ENCODE peak calls at places on chromosome 20, in eight cellular contexts. One of them, this sample, is unnamed.

GRCh38 chr20:24682496-24683090 is 213.2 kb downstream of the SYNDIG1 start:
- DNase-seq in fibroblast of lung: no peak
- DNase-seq in neural progenitor cell: no peak
- DNase-seq in neuronal stem cell: no peak
- DNase-seq in endothelial cell of umbilical vein: no peak
- DNase-seq in GM23338: no peak
- DNase-seq in GM23248: no peak
- DNase-seq in PC-3: no peak
- DNase-seq in this sample: no peak

GRCh38 chr20:24066075-24066700 is 77.6 kb upstream of the GGTLC1 start:
- DNase-seq in fibroblast of lung: no peak
- DNase-seq in neural progenitor cell: no peak
- DNase-seq in neuronal stem cell: no peak
- DNase-seq in endothelial cell of umbilical vein: no peak
- DNase-seq in GM23338: peak; percentile 3
- DNase-seq in GM23248: no peak
- DNase-seq in PC-3: no peak
- DNase-seq in this sample: no peak

GRCh38 chr20:53409177-53409576 is 184.5 kb downstream of the ZNF217 start:
- DNase-seq in fibroblast of lung: peak; percentile 4
- DNase-seq in neural progenitor cell: no peak
- DNase-seq in neuronal stem cell: no peak
- DNase-seq in endothelial cell of umbilical vein: no peak
- DNase-seq in GM23338: no peak
- DNase-seq in GM23248: peak; percentile 51
- DNase-seq in PC-3: no peak
- DNase-seq in this sample: no peak

GRCh38 chr20:33165416-33166055 is 2.4 kb upstream of the BPIFA2 start:
- DNase-seq in fibroblast of lung: no peak
- DNase-seq in neural progenitor cell: no peak
- DNase-seq in neuronal stem cell: no peak
- DNase-seq in endothelial cell of umbilical vein: no peak
- DNase-seq in GM23338: no peak
- DNase-seq in GM23248: no peak
- DNase-seq in PC-3: no peak
- DNase-seq in this sample: no peak

GRCh38 chr20:43243672-43244269 is 54.1 kb upstream of the PTPRT start:
- DNase-seq in fibroblast of lung: no peak
- DNase-seq in neural progenitor cell: peak; percentile 46
- DNase-seq in neuronal stem cell: no peak
- DNase-seq in endothelial cell of umbilical vein: no peak
- DNase-seq in GM23338: no peak
- DNase-seq in GM23248: peak; percentile 20
- DNase-seq in PC-3: peak; percentile 28
- DNase-seq in this sample: no peak

GRCh38 chr20:42024653-42025052 is 406.5 kb upstream of the CHD6 start:
- DNase-seq in fibroblast of lung: no peak
- DNase-seq in neural progenitor cell: peak; percentile 78
- DNase-seq in neuronal stem cell: peak; percentile 53
- DNase-seq in endothelial cell of umbilical vein: peak; percentile 2
- DNase-seq in GM23338: no peak
- DNase-seq in GM23248: no peak
- DNase-seq in PC-3: no peak
- DNase-seq in this sample: peak; percentile 43

GRCh38 chr20:57458400-57459160 is 66.4 kb downstream of the CTCFL start:
- DNase-seq in fibroblast of lung: peak; percentile 13
- DNase-seq in neural progenitor cell: no peak
- DNase-seq in neuronal stem cell: no peak
- DNase-seq in endothelial cell of umbilical vein: no peak
- DNase-seq in GM23338: no peak
- DNase-seq in GM23248: peak; percentile 57
- DNase-seq in PC-3: no peak
- DNase-seq in this sample: peak; percentile 23

GRCh38 chr20:38806855-38807655 is 1.6 kb downstream of the PPP1R16B start:
- DNase-seq in fibroblast of lung: no peak
- DNase-seq in neural progenitor cell: peak; percentile 50
- DNase-seq in neuronal stem cell: no peak
- DNase-seq in endothelial cell of umbilical vein: peak; percentile 28
- DNase-seq in GM23338: peak; percentile 22
- DNase-seq in GM23248: no peak
- DNase-seq in PC-3: no peak
- DNase-seq in this sample: no peak

GRCh38 chr20:60249436-60249835 is 291.2 kb downstream of the CDH26 start:
- DNase-seq in fibroblast of lung: peak; percentile 97
- DNase-seq in neural progenitor cell: no peak
- DNase-seq in neuronal stem cell: no peak
- DNase-seq in endothelial cell of umbilical vein: no peak
- DNase-seq in GM23338: no peak
- DNase-seq in GM23248: peak; percentile 97
- DNase-seq in PC-3: peak; percentile 71
- DNase-seq in this sample: no peak

GRCh38 chr20:53157443-53158408 is 185.6 kb downstream of the TSHZ2 start:
- DNase-seq in fibroblast of lung: peak; percentile 11
- DNase-seq in neural progenitor cell: peak; percentile 72
- DNase-seq in neuronal stem cell: peak; percentile 20
- DNase-seq in endothelial cell of umbilical vein: peak; percentile 27
- DNase-seq in GM23338: peak; percentile 91
- DNase-seq in GM23248: peak; percentile 41
- DNase-seq in PC-3: peak; percentile 82
- DNase-seq in this sample: peak; percentile 34

GRCh38 chr20:2986466-2986865 is 57.0 kb upstream of the GNRH2 start:
- DNase-seq in fibroblast of lung: no peak
- DNase-seq in neural progenitor cell: no peak
- DNase-seq in neuronal stem cell: no peak
- DNase-seq in endothelial cell of umbilical vein: no peak
- DNase-seq in GM23338: no peak
- DNase-seq in GM23248: peak; percentile 91
- DNase-seq in PC-3: no peak
- DNase-seq in this sample: no peak

GRCh38 chr20:11982958-11983470 is 65.3 kb downstream of the BTBD3 start:
- DNase-seq in fibroblast of lung: no peak
- DNase-seq in neural progenitor cell: no peak
- DNase-seq in neuronal stem cell: no peak
- DNase-seq in endothelial cell of umbilical vein: no peak
- DNase-seq in GM23338: no peak
- DNase-seq in GM23248: no peak
- DNase-seq in PC-3: no peak
- DNase-seq in this sample: no peak

GRCh38 chr20:32903666-32904175 is 45.0 kb downstream of the EFCAB8 start:
- DNase-seq in fibroblast of lung: no peak
- DNase-seq in neural progenitor cell: no peak
- DNase-seq in neuronal stem cell: no peak
- DNase-seq in endothelial cell of umbilical vein: no peak
- DNase-seq in GM23338: no peak
- DNase-seq in GM23248: no peak
- DNase-seq in PC-3: no peak
- DNase-seq in this sample: no peak

GRCh38 chr20:47370850-47371782 is 14.6 kb upstream of the ZMYND8 start:
- DNase-seq in fibroblast of lung: peak; percentile 47
- DNase-seq in neural progenitor cell: peak; percentile 63
- DNase-seq in neuronal stem cell: no peak
- DNase-seq in endothelial cell of umbilical vein: no peak
- DNase-seq in GM23338: peak; percentile 81
- DNase-seq in GM23248: no peak
- DNase-seq in PC-3: peak; percentile 26
- DNase-seq in this sample: no peak

GRCh38 chr20:47748069-47748468 is 37.2 kb downstream of the SULF2 start:
- DNase-seq in fibroblast of lung: no peak
- DNase-seq in neural progenitor cell: no peak
- DNase-seq in neuronal stem cell: no peak
- DNase-seq in endothelial cell of umbilical vein: no peak
- DNase-seq in GM23338: no peak
- DNase-seq in GM23248: no peak
- DNase-seq in PC-3: no peak
- DNase-seq in this sample: no peak

GRCh38 chr20:29878281-29878741 is 1379.2 kb upstream of the DEFB115 start:
- DNase-seq in fibroblast of lung: no peak
- DNase-seq in neural progenitor cell: peak; percentile 24
- DNase-seq in neuronal stem cell: no peak
- DNase-seq in endothelial cell of umbilical vein: no peak
- DNase-seq in GM23338: peak; percentile 24
- DNase-seq in GM23248: peak; percentile 49
- DNase-seq in PC-3: peak; percentile 19
- DNase-seq in this sample: no peak

GRCh38 chr20:39822667-39823066 is 860.5 kb downstream of the DHX35 start:
- DNase-seq in fibroblast of lung: peak; percentile 84
- DNase-seq in neural progenitor cell: no peak
- DNase-seq in neuronal stem cell: no peak
- DNase-seq in endothelial cell of umbilical vein: peak; percentile 70
- DNase-seq in GM23338: no peak
- DNase-seq in GM23248: peak; percentile 80
- DNase-seq in PC-3: no peak
- DNase-seq in this sample: no peak

GRCh38 chr20:10812738-10813327 is 139.0 kb upstream of the JAG1 start:
- DNase-seq in fibroblast of lung: no peak
- DNase-seq in neural progenitor cell: no peak
- DNase-seq in neuronal stem cell: no peak
- DNase-seq in endothelial cell of umbilical vein: no peak
- DNase-seq in GM23338: no peak
- DNase-seq in GM23248: no peak
- DNase-seq in PC-3: no peak
- DNase-seq in this sample: peak; percentile 28

DNA sequence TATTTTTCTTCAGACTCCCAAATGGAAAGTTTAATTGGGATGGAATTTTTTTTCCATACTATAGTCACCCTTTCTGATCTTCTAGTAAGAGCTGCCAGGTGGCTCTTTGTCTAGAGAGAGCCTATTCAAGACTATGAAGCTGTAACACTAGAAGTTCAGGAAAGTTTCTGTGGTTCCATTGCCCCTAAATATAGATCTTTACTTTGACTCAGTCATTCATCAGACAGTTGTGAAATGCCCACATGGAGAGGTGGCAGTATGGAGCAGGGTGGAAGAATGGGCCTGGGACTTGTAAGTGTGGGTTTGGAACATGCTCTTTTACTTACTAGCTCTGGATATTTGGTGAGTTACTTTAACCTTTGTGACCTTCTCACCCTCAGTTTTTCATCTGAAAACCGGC is 87.8 kb downstream of the CTNNBL1 start:
- DNase-seq in fibroblast of lung: peak; percentile 4
- DNase-seq in neural progenitor cell: no peak
- DNase-seq in neuronal stem cell: no peak
- DNase-seq in endothelial cell of umbilical vein: no peak
- DNase-seq in GM23338: peak; percentile 4
- DNase-seq in GM23248: peak; percentile 29
- DNase-seq in PC-3: peak; percentile 42
- DNase-seq in this sample: no peak
- H3K27ac ChIP-seq in fibroblast of lung: no peak overlapping the region
- H3K27ac ChIP-seq in neural progenitor cell: peak overlapping the region; percentile 41
- H3K27ac ChIP-seq in neuronal stem cell: no peak overlapping the region
- H3K27ac ChIP-seq in endothelial cell of umbilical vein: no peak overlapping the region
- H3K27ac ChIP-seq in GM23338: no peak overlapping the region
- H3K27ac ChIP-seq in GM23248: no peak overlapping the region
- H3K27ac ChIP-seq in PC-3: no peak overlapping the region
- H3K27ac ChIP-seq in this sample: no peak overlapping the region

GRCh38 chr20:58894652-58895051 is 42.1 kb downstream of the GNAS start:
- DNase-seq in fibroblast of lung: no peak
- DNase-seq in neural progenitor cell: no peak
- DNase-seq in neuronal stem cell: no peak
- DNase-seq in endothelial cell of umbilical vein: no peak
- DNase-seq in GM23338: no peak
- DNase-seq in GM23248: no peak
- DNase-seq in PC-3: no peak
- DNase-seq in this sample: no peak
- H3K4me3 ChIP-seq in fibroblast of lung: peak overlapping the region; percentile 82
- H3K4me3 ChIP-seq in neural progenitor cell: peak overlapping the region; percentile 80
- H3K4me3 ChIP-seq in neuronal stem cell: no peak overlapping the region
- H3K4me3 ChIP-seq in endothelial cell of umbilical vein: no peak overlapping the region
- H3K4me3 ChIP-seq in GM23338: peak overlapping the region; percentile 83
- H3K4me3 ChIP-seq in GM23248: peak overlapping the region; percentile 76
- H3K4me3 ChIP-seq in PC-3: peak overlapping the region; percentile 91
- H3K4me3 ChIP-seq in this sample: peak overlapping the region; percentile 97

DNA sequence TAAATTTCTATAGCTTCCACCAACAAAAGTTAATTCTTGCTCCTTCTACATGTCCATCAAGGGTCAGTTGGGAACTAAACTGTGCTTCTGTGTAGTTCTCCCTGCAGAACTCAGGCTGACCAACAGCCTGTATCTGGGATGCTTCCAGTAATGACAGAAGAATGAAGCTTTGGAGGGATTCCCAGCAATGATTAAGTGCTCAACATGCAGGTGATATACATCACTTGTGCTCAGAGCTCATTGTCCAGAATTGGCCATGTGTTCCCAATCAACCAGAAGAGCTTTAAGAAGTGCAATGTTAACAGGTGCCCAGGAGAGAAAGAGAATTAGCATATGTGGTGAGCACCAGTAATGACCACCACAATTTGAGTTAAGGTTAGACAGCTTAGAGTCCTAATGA is 37.4 kb upstream of the SNRPB2 start:
- DNase-seq in fibroblast of lung: no peak
- DNase-seq in neural progenitor cell: no peak
- DNase-seq in neuronal stem cell: no peak
- DNase-seq in endothelial cell of umbilical vein: no peak
- DNase-seq in GM23338: no peak
- DNase-seq in GM23248: peak; percentile 32
- DNase-seq in PC-3: peak; percentile 53
- DNase-seq in this sample: no peak
- H2AFZ ChIP-seq in fibroblast of lung: no peak overlapping the region
- H2AFZ ChIP-seq in neural progenitor cell: no peak overlapping the region
- H2AFZ ChIP-seq in neuronal stem cell: no peak overlapping the region
- H2AFZ ChIP-seq in endothelial cell of umbilical vein: no peak overlapping the region
- H2AFZ ChIP-seq in GM23338: no peak overlapping the region
- H2AFZ ChIP-seq in GM23248: no peak overlapping the region
- H2AFZ ChIP-seq in PC-3: no peak overlapping the region
- H2AFZ ChIP-seq in this sample: no peak overlapping the region

DNA sequence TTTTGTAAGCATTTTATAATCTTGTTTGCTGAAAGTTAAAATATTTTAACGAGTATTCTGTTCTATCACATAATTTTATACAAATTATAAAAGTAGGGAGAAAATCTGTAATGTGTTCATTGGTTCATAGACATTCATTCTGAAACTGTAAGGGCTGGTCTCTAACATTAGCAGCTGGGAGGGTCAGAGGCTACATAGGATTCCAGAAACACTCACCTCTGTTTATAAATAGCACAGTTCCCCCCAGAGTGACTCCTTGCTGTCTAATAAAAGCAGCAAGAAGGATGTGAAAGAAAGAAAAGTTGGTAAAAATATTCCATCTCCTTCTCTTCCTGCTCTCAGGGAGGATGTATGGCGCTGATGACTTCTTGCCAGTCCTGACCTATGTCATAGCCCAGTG is 25.3 kb upstream of the NAA20 start:
- DNase-seq in fibroblast of lung: peak; percentile 35
- DNase-seq in neural progenitor cell: no peak
- DNase-seq in neuronal stem cell: no peak
- DNase-seq in endothelial cell of umbilical vein: peak; percentile 18
- DNase-seq in GM23338: no peak
- DNase-seq in GM23248: no peak
- DNase-seq in PC-3: no peak
- DNase-seq in this sample: no peak
- H3K27ac ChIP-seq in fibroblast of lung: peak overlapping the region; percentile 93
- H3K27ac ChIP-seq in neural progenitor cell: no peak overlapping the region
- H3K27ac ChIP-seq in neuronal stem cell: no peak overlapping the region
- H3K27ac ChIP-seq in endothelial cell of umbilical vein: peak overlapping the region; percentile 95
- H3K27ac ChIP-seq in GM23338: no peak overlapping the region
- H3K27ac ChIP-seq in GM23248: peak overlapping the region; percentile 87
- H3K27ac ChIP-seq in PC-3: peak overlapping the region; percentile 96
- H3K27ac ChIP-seq in this sample: peak overlapping the region; percentile 94

GRCh38 chr20:62535964-62536363 is 60.2 kb upstream of the GATA5 start:
- DNase-seq in fibroblast of lung: no peak
- DNase-seq in neural progenitor cell: no peak
- DNase-seq in neuronal stem cell: no peak
- DNase-seq in endothelial cell of umbilical vein: no peak
- DNase-seq in GM23338: no peak
- DNase-seq in GM23248: no peak
- DNase-seq in PC-3: no peak
- DNase-seq in this sample: no peak
- H3K4me3 ChIP-seq in fibroblast of lung: no peak overlapping the region
- H3K4me3 ChIP-seq in neural progenitor cell: no peak overlapping the region
- H3K4me3 ChIP-seq in neuronal stem cell: no peak overlapping the region
- H3K4me3 ChIP-seq in endothelial cell of umbilical vein: no peak overlapping the region
- H3K4me3 ChIP-seq in GM23338: no peak overlapping the region
- H3K4me3 ChIP-seq in GM23248: no peak overlapping the region
- H3K4me3 ChIP-seq in PC-3: no peak overlapping the region
- H3K4me3 ChIP-seq in this sample: no peak overlapping the region